ENCODE peak calls at places on chromosomes 12 and 14, in six cellular contexts. G, S, R, X, F and D are unnamed samples.

GRCh38 chr12:52075409-52075724 is 4.1 kb upstream of the SMIM41 start:
- DNase-seq in X (no peak), R (no peak), F (no peak), S (no peak), G (peak; percentile 52), D (no peak)

GRCh38 chr12:57899010-57899662 is 42.2 kb upstream of the ATP23 start:
- DNase-seq in R (peak; percentile 82), F (peak; percentile 75), G (peak; percentile 78), X (peak; percentile 82), S (no peak), D (peak; percentile 21)

GRCh38 chr14:77375973-77376372 is 921 bp downstream of the TMED8 start:
- DNase-seq in X (no peak), R (no peak), S (no peak), F (no peak), G (peak; percentile 8), D (no peak)

GRCh38 chr12:53300187-53300586 is 692 bp downstream of the MYG1 start:
- DNase-seq in F (no peak), R (peak; percentile 22), G (peak; percentile 60), X (no peak), S (no peak), D (no peak)

GRCh38 chr12:100359822-100360221 is 2.9 kb downstream of the SLC17A8 start:
- DNase-seq in R (no peak), X (no peak), S (no peak), G (peak; percentile 52), F (no peak), D (no peak)

GRCh38 chr14:26709019-26709418 is 111.2 kb upstream of the NOVA1 start:
- DNase-seq in R (no peak), S (no peak), F (no peak), G (no peak), X (no peak), D (no peak)

GRCh38 chr12:132326646-132327045 is 2.7 kb downstream of the GALNT9 start:
- DNase-seq in X (no peak), G (no peak), F (no peak), R (no peak), S (no peak), D (no peak)

GRCh38 chr14:70013269-70013873 is 134.2 kb downstream of the SMOC1 start:
- DNase-seq in G (peak; percentile 17), X (no peak), R (peak; percentile 54), F (peak; percentile 58), S (peak; percentile 3), D (peak; percentile 26)